ENCODE peak calls at places on chromosomes 5 and 9, in six cellular contexts. One of them, this sample, is unnamed.

GRCh38 chr9:134968011-134968822 is 50.5 kb upstream of the FCN1 start:
- DNase-seq in activated T-helper 9 cell treated with anti-CD3 and anti-CD28 coated beads, Interleukin-2, amount 50 U/mL, for 16 hours: no peak
- DNase-seq in iPS-NIHi11: peak; percentile 61
- DNase-seq in Karpas-422: no peak
- DNase-seq in astrocyte: peak; percentile 10
- DNase-seq in stimulated activated CD4-positive, alpha-beta T cell treated with anti-CD3 and anti-CD28 coated beads, Interleukin-12 subunit alpha, Interleukin-12 subunit beta, amount 100 ng/mL, for 24 hours: no peak
- DNase-seq in this sample: no peak

GRCh38 chr5:69209607-69210006 is 20.2 kb downstream of the CENPH start:
- DNase-seq in activated T-helper 9 cell treated with anti-CD3 and anti-CD28 coated beads, Interleukin-2, amount 50 U/mL, for 16 hours: no peak
- DNase-seq in Karpas-422: no peak
- DNase-seq in iPS-NIHi11: no peak
- DNase-seq in stimulated activated CD4-positive, alpha-beta T cell treated with anti-CD3 and anti-CD28 coated beads, Interleukin-12 subunit alpha, Interleukin-12 subunit beta, amount 100 ng/mL, for 24 hours: no peak
- DNase-seq in astrocyte: no peak
- DNase-seq in this sample: no peak

GRCh38 chr9:111743275-111743674 is 51.5 kb downstream of the SHOC1 start:
- DNase-seq in astrocyte: peak; percentile 73
- DNase-seq in iPS-NIHi11: no peak
- DNase-seq in stimulated activated CD4-positive, alpha-beta T cell treated with anti-CD3 and anti-CD28 coated beads, Interleukin-12 subunit alpha, Interleukin-12 subunit beta, amount 100 ng/mL, for 24 hours: peak; percentile 8
- DNase-seq in activated T-helper 9 cell treated with anti-CD3 and anti-CD28 coated beads, Interleukin-2, amount 50 U/mL, for 16 hours: no peak
- DNase-seq in Karpas-422: no peak
- DNase-seq in this sample: no peak

GRCh38 chr9:19914044-19914443 is 125.2 kb upstream of the SLC24A2 start:
- DNase-seq in iPS-NIHi11: no peak
- DNase-seq in Karpas-422: no peak
- DNase-seq in activated T-helper 9 cell treated with anti-CD3 and anti-CD28 coated beads, Interleukin-2, amount 50 U/mL, for 16 hours: no peak
- DNase-seq in stimulated activated CD4-positive, alpha-beta T cell treated with anti-CD3 and anti-CD28 coated beads, Interleukin-12 subunit alpha, Interleukin-12 subunit beta, amount 100 ng/mL, for 24 hours: no peak
- DNase-seq in astrocyte: no peak
- DNase-seq in this sample: no peak

GRCh38 chr9:122053056-122053455 is 40.1 kb downstream of the TTLL11 start:
- DNase-seq in iPS-NIHi11: no peak
- DNase-seq in activated T-helper 9 cell treated with anti-CD3 and anti-CD28 coated beads, Interleukin-2, amount 50 U/mL, for 16 hours: no peak
- DNase-seq in astrocyte: peak; percentile 49
- DNase-seq in Karpas-422: no peak
- DNase-seq in stimulated activated CD4-positive, alpha-beta T cell treated with anti-CD3 and anti-CD28 coated beads, Interleukin-12 subunit alpha, Interleukin-12 subunit beta, amount 100 ng/mL, for 24 hours: no peak
- DNase-seq in this sample: no peak

GRCh38 chr5:40798012-40798855 is at the start of gene PRKAA1:
- DNase-seq in stimulated activated CD4-positive, alpha-beta T cell treated with anti-CD3 and anti-CD28 coated beads, Interleukin-12 subunit alpha, Interleukin-12 subunit beta, amount 100 ng/mL, for 24 hours: peak; percentile 80
- DNase-seq in Karpas-422: peak; percentile 96
- DNase-seq in activated T-helper 9 cell treated with anti-CD3 and anti-CD28 coated beads, Interleukin-2, amount 50 U/mL, for 16 hours: peak; percentile 87
- DNase-seq in iPS-NIHi11: peak; percentile 93
- DNase-seq in astrocyte: peak; percentile 62
- DNase-seq in this sample: peak; percentile 90

GRCh38 chr9:4553951-4554381 is 63.7 kb downstream of the SLC1A1 start:
- DNase-seq in astrocyte: peak; percentile 68
- DNase-seq in activated T-helper 9 cell treated with anti-CD3 and anti-CD28 coated beads, Interleukin-2, amount 50 U/mL, for 16 hours: no peak
- DNase-seq in Karpas-422: no peak
- DNase-seq in iPS-NIHi11: no peak
- DNase-seq in stimulated activated CD4-positive, alpha-beta T cell treated with anti-CD3 and anti-CD28 coated beads, Interleukin-12 subunit alpha, Interleukin-12 subunit beta, amount 100 ng/mL, for 24 hours: no peak
- DNase-seq in this sample: no peak

GRCh38 chr5:66417681-66418248 is 178.4 kb upstream of the MAST4 start:
- DNase-seq in stimulated activated CD4-positive, alpha-beta T cell treated with anti-CD3 and anti-CD28 coated beads, Interleukin-12 subunit alpha, Interleukin-12 subunit beta, amount 100 ng/mL, for 24 hours: no peak
- DNase-seq in iPS-NIHi11: no peak
- DNase-seq in astrocyte: no peak
- DNase-seq in Karpas-422: no peak
- DNase-seq in activated T-helper 9 cell treated with anti-CD3 and anti-CD28 coated beads, Interleukin-2, amount 50 U/mL, for 16 hours: no peak
- DNase-seq in this sample: no peak

GRCh38 chr5:73986729-73987128 is 360.7 kb downstream of the ARHGEF28 start:
- DNase-seq in activated T-helper 9 cell treated with anti-CD3 and anti-CD28 coated beads, Interleukin-2, amount 50 U/mL, for 16 hours: no peak
- DNase-seq in Karpas-422: no peak
- DNase-seq in iPS-NIHi11: no peak
- DNase-seq in stimulated activated CD4-positive, alpha-beta T cell treated with anti-CD3 and anti-CD28 coated beads, Interleukin-12 subunit alpha, Interleukin-12 subunit beta, amount 100 ng/mL, for 24 hours: no peak
- DNase-seq in astrocyte: no peak
- DNase-seq in this sample: no peak

GRCh38 chr5:106825379-106825778 is 845.4 kb downstream of the EFNA5 start:
- DNase-seq in astrocyte: peak; percentile 1
- DNase-seq in Karpas-422: no peak
- DNase-seq in stimulated activated CD4-positive, alpha-beta T cell treated with anti-CD3 and anti-CD28 coated beads, Interleukin-12 subunit alpha, Interleukin-12 subunit beta, amount 100 ng/mL, for 24 hours: no peak
- DNase-seq in activated T-helper 9 cell treated with anti-CD3 and anti-CD28 coated beads, Interleukin-2, amount 50 U/mL, for 16 hours: no peak
- DNase-seq in iPS-NIHi11: no peak
- DNase-seq in this sample: no peak

GRCh38 chr5:150492621-150493020 is 15.3 kb upstream of the NDST1 start:
- DNase-seq in Karpas-422: no peak
- DNase-seq in activated T-helper 9 cell treated with anti-CD3 and anti-CD28 coated beads, Interleukin-2, amount 50 U/mL, for 16 hours: no peak
- DNase-seq in iPS-NIHi11: no peak
- DNase-seq in stimulated activated CD4-positive, alpha-beta T cell treated with anti-CD3 and anti-CD28 coated beads, Interleukin-12 subunit alpha, Interleukin-12 subunit beta, amount 100 ng/mL, for 24 hours: no peak
- DNase-seq in astrocyte: peak; percentile 76
- DNase-seq in this sample: no peak

GRCh38 chr5:171580506-171581265 is 161.2 kb downstream of the FGF18 start:
- DNase-seq in iPS-NIHi11: no peak
- DNase-seq in activated T-helper 9 cell treated with anti-CD3 and anti-CD28 coated beads, Interleukin-2, amount 50 U/mL, for 16 hours: no peak
- DNase-seq in stimulated activated CD4-positive, alpha-beta T cell treated with anti-CD3 and anti-CD28 coated beads, Interleukin-12 subunit alpha, Interleukin-12 subunit beta, amount 100 ng/mL, for 24 hours: no peak
- DNase-seq in Karpas-422: no peak
- DNase-seq in astrocyte: peak; percentile 37
- DNase-seq in this sample: no peak

GRCh38 chr5:91281409-91281808 is 101.7 kb downstream of the ARRDC3 start:
- DNase-seq in activated T-helper 9 cell treated with anti-CD3 and anti-CD28 coated beads, Interleukin-2, amount 50 U/mL, for 16 hours: no peak
- DNase-seq in stimulated activated CD4-positive, alpha-beta T cell treated with anti-CD3 and anti-CD28 coated beads, Interleukin-12 subunit alpha, Interleukin-12 subunit beta, amount 100 ng/mL, for 24 hours: no peak
- DNase-seq in Karpas-422: no peak
- DNase-seq in iPS-NIHi11: peak; percentile 17
- DNase-seq in astrocyte: peak; percentile 92
- DNase-seq in this sample: no peak

GRCh38 chr9:108580021-108580439 is 275.8 kb downstream of the ACTL7B start:
- DNase-seq in astrocyte: no peak
- DNase-seq in activated T-helper 9 cell treated with anti-CD3 and anti-CD28 coated beads, Interleukin-2, amount 50 U/mL, for 16 hours: no peak
- DNase-seq in Karpas-422: no peak
- DNase-seq in iPS-NIHi11: no peak
- DNase-seq in stimulated activated CD4-positive, alpha-beta T cell treated with anti-CD3 and anti-CD28 coated beads, Interleukin-12 subunit alpha, Interleukin-12 subunit beta, amount 100 ng/mL, for 24 hours: no peak
- DNase-seq in this sample: no peak

GRCh38 chr9:36731068-36731467 is 158.4 kb downstream of the MELK start:
- DNase-seq in activated T-helper 9 cell treated with anti-CD3 and anti-CD28 coated beads, Interleukin-2, amount 50 U/mL, for 16 hours: no peak
- DNase-seq in astrocyte: no peak
- DNase-seq in iPS-NIHi11: no peak
- DNase-seq in Karpas-422: no peak
- DNase-seq in stimulated activated CD4-positive, alpha-beta T cell treated with anti-CD3 and anti-CD28 coated beads, Interleukin-12 subunit alpha, Interleukin-12 subunit beta, amount 100 ng/mL, for 24 hours: no peak
- DNase-seq in this sample: no peak

GRCh38 chr5:27875148-27875547 is 836.8 kb upstream of the CDH9 start:
- DNase-seq in iPS-NIHi11: no peak
- DNase-seq in activated T-helper 9 cell treated with anti-CD3 and anti-CD28 coated beads, Interleukin-2, amount 50 U/mL, for 16 hours: no peak
- DNase-seq in astrocyte: no peak
- DNase-seq in Karpas-422: no peak
- DNase-seq in stimulated activated CD4-positive, alpha-beta T cell treated with anti-CD3 and anti-CD28 coated beads, Interleukin-12 subunit alpha, Interleukin-12 subunit beta, amount 100 ng/mL, for 24 hours: no peak
- DNase-seq in this sample: no peak

GRCh38 chr5:76303917-76304316 is 99.2 kb upstream of the IQGAP2 start:
- DNase-seq in astrocyte: no peak
- DNase-seq in Karpas-422: no peak
- DNase-seq in stimulated activated CD4-positive, alpha-beta T cell treated with anti-CD3 and anti-CD28 coated beads, Interleukin-12 subunit alpha, Interleukin-12 subunit beta, amount 100 ng/mL, for 24 hours: no peak
- DNase-seq in activated T-helper 9 cell treated with anti-CD3 and anti-CD28 coated beads, Interleukin-2, amount 50 U/mL, for 16 hours: peak; percentile 5
- DNase-seq in iPS-NIHi11: peak; percentile 28
- DNase-seq in this sample: peak; percentile 12

GRCh38 chr9:113482991-113483675 is 19.6 kb downstream of the RGS3 start:
- DNase-seq in Karpas-422: peak; percentile 35
- DNase-seq in activated T-helper 9 cell treated with anti-CD3 and anti-CD28 coated beads, Interleukin-2, amount 50 U/mL, for 16 hours: no peak
- DNase-seq in astrocyte: no peak
- DNase-seq in iPS-NIHi11: no peak
- DNase-seq in stimulated activated CD4-positive, alpha-beta T cell treated with anti-CD3 and anti-CD28 coated beads, Interleukin-12 subunit alpha, Interleukin-12 subunit beta, amount 100 ng/mL, for 24 hours: no peak
- DNase-seq in this sample: no peak

GRCh38 chr9:101093620-101094019 is 65.1 kb downstream of the PLPPR1 start:
- DNase-seq in activated T-helper 9 cell treated with anti-CD3 and anti-CD28 coated beads, Interleukin-2, amount 50 U/mL, for 16 hours: no peak
- DNase-seq in stimulated activated CD4-positive, alpha-beta T cell treated with anti-CD3 and anti-CD28 coated beads, Interleukin-12 subunit alpha, Interleukin-12 subunit beta, amount 100 ng/mL, for 24 hours: no peak
- DNase-seq in Karpas-422: no peak
- DNase-seq in astrocyte: peak; percentile 32
- DNase-seq in iPS-NIHi11: no peak
- DNase-seq in this sample: no peak

GRCh38 chr5:39400711-39401385 is 23.9 kb downstream of the DAB2 start:
- DNase-seq in iPS-NIHi11: no peak
- DNase-seq in activated T-helper 9 cell treated with anti-CD3 and anti-CD28 coated beads, Interleukin-2, amount 50 U/mL, for 16 hours: no peak
- DNase-seq in stimulated activated CD4-positive, alpha-beta T cell treated with anti-CD3 and anti-CD28 coated beads, Interleukin-12 subunit alpha, Interleukin-12 subunit beta, amount 100 ng/mL, for 24 hours: no peak
- DNase-seq in Karpas-422: no peak
- DNase-seq in astrocyte: no peak
- DNase-seq in this sample: no peak

GRCh38 chr5:54959673-54960418 is 25.5 kb downstream of the ESM1 start:
- DNase-seq in stimulated activated CD4-positive, alpha-beta T cell treated with anti-CD3 and anti-CD28 coated beads, Interleukin-12 subunit alpha, Interleukin-12 subunit beta, amount 100 ng/mL, for 24 hours: peak; percentile 43
- DNase-seq in activated T-helper 9 cell treated with anti-CD3 and anti-CD28 coated beads, Interleukin-2, amount 50 U/mL, for 16 hours: no peak
- DNase-seq in astrocyte: no peak
- DNase-seq in iPS-NIHi11: peak; percentile 63
- DNase-seq in Karpas-422: peak; percentile 85
- DNase-seq in this sample: no peak

GRCh38 chr9:130043654-130044623 is 950 bp upstream of the FNBP1 start:
- DNase-seq in Karpas-422: no peak
- DNase-seq in stimulated activated CD4-positive, alpha-beta T cell treated with anti-CD3 and anti-CD28 coated beads, Interleukin-12 subunit alpha, Interleukin-12 subunit beta, amount 100 ng/mL, for 24 hours: no peak
- DNase-seq in astrocyte: peak; percentile 75
- DNase-seq in iPS-NIHi11: no peak
- DNase-seq in activated T-helper 9 cell treated with anti-CD3 and anti-CD28 coated beads, Interleukin-2, amount 50 U/mL, for 16 hours: no peak
- DNase-seq in this sample: no peak

GRCh38 chr9:68979538-68980314 is 34.2 kb downstream of the PRKACG start:
- DNase-seq in iPS-NIHi11: peak; percentile 21
- DNase-seq in astrocyte: no peak
- DNase-seq in activated T-helper 9 cell treated with anti-CD3 and anti-CD28 coated beads, Interleukin-2, amount 50 U/mL, for 16 hours: no peak
- DNase-seq in stimulated activated CD4-positive, alpha-beta T cell treated with anti-CD3 and anti-CD28 coated beads, Interleukin-12 subunit alpha, Interleukin-12 subunit beta, amount 100 ng/mL, for 24 hours: no peak
- DNase-seq in Karpas-422: no peak
- DNase-seq in this sample: no peak

GRCh38 chr9:68940620-68941019 is 73.3 kb downstream of the PRKACG start:
- DNase-seq in activated T-helper 9 cell treated with anti-CD3 and anti-CD28 coated beads, Interleukin-2, amount 50 U/mL, for 16 hours: no peak
- DNase-seq in stimulated activated CD4-positive, alpha-beta T cell treated with anti-CD3 and anti-CD28 coated beads, Interleukin-12 subunit alpha, Interleukin-12 subunit beta, amount 100 ng/mL, for 24 hours: no peak
- DNase-seq in astrocyte: no peak
- DNase-seq in Karpas-422: no peak
- DNase-seq in iPS-NIHi11: no peak
- DNase-seq in this sample: no peak

GRCh38 chr5:65076251-65076869 is 307.6 kb downstream of the CWC27 start:
- DNase-seq in astrocyte: peak; percentile 72
- DNase-seq in Karpas-422: peak; percentile 87
- DNase-seq in iPS-NIHi11: peak; percentile 64
- DNase-seq in activated T-helper 9 cell treated with anti-CD3 and anti-CD28 coated beads, Interleukin-2, amount 50 U/mL, for 16 hours: peak; percentile 22
- DNase-seq in stimulated activated CD4-positive, alpha-beta T cell treated with anti-CD3 and anti-CD28 coated beads, Interleukin-12 subunit alpha, Interleukin-12 subunit beta, amount 100 ng/mL, for 24 hours: peak; percentile 39
- DNase-seq in this sample: no peak

GRCh38 chr9:99057665-99058625 is 47.0 kb upstream of the TGFBR1 start:
- DNase-seq in stimulated activated CD4-positive, alpha-beta T cell treated with anti-CD3 and anti-CD28 coated beads, Interleukin-12 subunit alpha, Interleukin-12 subunit beta, amount 100 ng/mL, for 24 hours: peak; percentile 66
- DNase-seq in Karpas-422: peak; percentile 82
- DNase-seq in activated T-helper 9 cell treated with anti-CD3 and anti-CD28 coated beads, Interleukin-2, amount 50 U/mL, for 16 hours: peak; percentile 30
- DNase-seq in astrocyte: peak; percentile 89
- DNase-seq in iPS-NIHi11: no peak
- DNase-seq in this sample: no peak

GRCh38 chr5:42855811-42856210 is 44.1 kb upstream of the SELENOP start:
- DNase-seq in Karpas-422: peak; percentile 15
- DNase-seq in stimulated activated CD4-positive, alpha-beta T cell treated with anti-CD3 and anti-CD28 coated beads, Interleukin-12 subunit alpha, Interleukin-12 subunit beta, amount 100 ng/mL, for 24 hours: no peak
- DNase-seq in astrocyte: no peak
- DNase-seq in activated T-helper 9 cell treated with anti-CD3 and anti-CD28 coated beads, Interleukin-2, amount 50 U/mL, for 16 hours: no peak
- DNase-seq in iPS-NIHi11: no peak
- DNase-seq in this sample: no peak

GRCh38 chr5:77925503-77925902 is 149.4 kb upstream of the TBCA start:
- DNase-seq in iPS-NIHi11: no peak
- DNase-seq in stimulated activated CD4-positive, alpha-beta T cell treated with anti-CD3 and anti-CD28 coated beads, Interleukin-12 subunit alpha, Interleukin-12 subunit beta, amount 100 ng/mL, for 24 hours: no peak
- DNase-seq in astrocyte: no peak
- DNase-seq in activated T-helper 9 cell treated with anti-CD3 and anti-CD28 coated beads, Interleukin-2, amount 50 U/mL, for 16 hours: no peak
- DNase-seq in Karpas-422: no peak
- DNase-seq in this sample: no peak

GRCh38 chr5:149618581-149619248 is 37.4 kb downstream of the ARHGEF37 start:
- DNase-seq in stimulated activated CD4-positive, alpha-beta T cell treated with anti-CD3 and anti-CD28 coated beads, Interleukin-12 subunit alpha, Interleukin-12 subunit beta, amount 100 ng/mL, for 24 hours: no peak
- DNase-seq in Karpas-422: peak; percentile 93
- DNase-seq in astrocyte: peak; percentile 43
- DNase-seq in activated T-helper 9 cell treated with anti-CD3 and anti-CD28 coated beads, Interleukin-2, amount 50 U/mL, for 16 hours: no peak
- DNase-seq in iPS-NIHi11: peak; percentile 74
- DNase-seq in this sample: no peak

This sample was measured in NCI-H1930.